ENCODE peak calls at places on chromosomes 4 and X, in six cellular contexts. M is aorta, Q is endodermal cell, C is SJSA1, S is fibroblast of lung, K is ovary. A is an unnamed sample.
A peak's percentile ranks its signal among the peaks of the same experiment; 100 is the strongest.

GRCh38 chr4:47483722-47484121 is 1.4 kb upstream of the ATP10D start:
- DNase-seq in M (no peak), Q (no peak), C (no peak), S (no peak), K (no peak), A (no peak)

GRCh38 chr4:16752150-16752549 is 146.3 kb downstream of the LDB2 start:
- DNase-seq in M (no peak), Q (no peak), C (no peak), S (peak; percentile 45), K (no peak), A (no peak)

GRCh38 chr4:76306882-76307669 is 543 bp downstream of the STBD1 start:
- DNase-seq in M (peak; percentile 72), Q (peak; percentile 90), C (peak; percentile 59), S (peak; percentile 50), K (peak; percentile 68), A (peak; percentile 71)

GRCh38 chr4:78459327-78459726 is 92.2 kb upstream of the ANXA3 start:
- DNase-seq in M (no peak), Q (no peak), C (no peak), S (no peak), K (no peak), A (no peak)

GRCh38 chrX:41332408-41332987 is 1.5 kb upstream of the DDX3X start:
- DNase-seq in M (no peak), Q (no peak), C (no peak), S (peak; percentile 37), K (no peak), A (no peak)

GRCh38 chr4:183321516-183321915 is 710 bp downstream of the CLDN24 start:
- DNase-seq in M (no peak), Q (no peak), C (no peak), S (no peak), K (no peak), A (no peak)

GRCh38 chrX:72083291-72083690 is 48.4 kb downstream of the RTL5 start:
- DNase-seq in M (no peak), Q (no peak), C (no peak), S (no peak), K (no peak), A (no peak)

GRCh38 chr4:98514930-98515809 is 143.2 kb downstream of the TSPAN5 start:
- DNase-seq in M (no peak), Q (peak; percentile 63), C (no peak), S (no peak), K (no peak), A (no peak)

GRCh38 chrX:48786341-48786800 is at the start of gene GATA1:
- DNase-seq in M (no peak), Q (no peak), C (no peak), S (no peak), K (no peak), A (no peak)

GRCh38 chrX:48782795-48783194 is 3.6 kb upstream of the GATA1 start:
- DNase-seq in M (no peak), Q (no peak), C (no peak), S (no peak), K (no peak), A (no peak)

GRCh38 chrX:48785525-48786214 is 720 bp upstream of the GATA1 start:
- DNase-seq in M (no peak), Q (no peak), C (no peak), S (no peak), K (no peak), A (no peak)

GRCh38 chrX:48786825-48787538 is 592 bp downstream of the GATA1 start:
- DNase-seq in M (no peak), Q (no peak), C (no peak), S (no peak), K (no peak), A (no peak)

GRCh38 chrX:48785156-48785524 is 1.2 kb upstream of the GATA1 start:
- DNase-seq in M (no peak), Q (no peak), C (no peak), S (no peak), K (no peak), A (no peak)
- H3K4me3 ChIP-seq in M (no peak overlapping the region), Q (no peak overlapping the region), C (no peak overlapping the region), S (no peak overlapping the region), K (no peak overlapping the region), A (no peak overlapping the region)

GRCh38 chrX:65731684-65732289 is 64.3 kb downstream of the MSN start:
- DNase-seq in M (no peak), Q (no peak), C (no peak), S (no peak), K (no peak), A (no peak)

GRCh38 chrX:65723706-65724105 is 56.3 kb downstream of the MSN start:
- DNase-seq in M (no peak), Q (no peak), C (no peak), S (no peak), K (no peak), A (no peak)

DNA sequence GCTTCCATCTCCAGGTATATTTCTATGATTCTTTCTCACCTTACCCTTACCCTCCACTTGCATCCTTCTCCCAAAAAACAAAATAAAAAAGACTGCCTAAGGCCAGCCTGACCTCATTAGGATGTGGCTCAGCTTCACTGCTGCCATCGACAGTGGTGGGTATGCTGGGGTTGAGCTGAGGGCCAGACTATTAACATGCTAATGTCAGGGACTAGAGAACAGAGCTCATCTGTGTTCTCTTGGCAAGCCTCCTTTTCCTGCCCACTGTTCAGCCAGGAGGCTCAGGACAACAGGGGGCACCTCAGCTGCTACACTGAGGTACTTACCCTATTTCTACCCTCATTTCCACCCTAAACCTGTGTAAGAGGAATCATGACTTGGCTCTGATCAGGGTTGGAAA is 59.3 kb downstream of the MSN start:
- DNase-seq in M (no peak), Q (peak; percentile 47), C (no peak), S (no peak), K (no peak), A (no peak)
- H3K9me3 ChIP-seq in M (no peaks in the 10 kb centered on the region), Q (no peaks in the 10 kb centered on the region), C (no peaks in the 10 kb centered on the region), S (no peaks in the 10 kb centered on the region), K (no peaks in the 10 kb centered on the region), A (no peaks in the 10 kb centered on the region)

GRCh38 chr4:147815741-147816140 is 83.9 kb downstream of the ARHGAP10 start:
- DNase-seq in M (no peak), Q (no peak), C (no peak), S (no peak), K (no peak), A (no peak)
- H3K27ac ChIP-seq in M (peak overlapping the region; percentile 94), Q (no peak overlapping the region), C (no peak overlapping the region), S (no peak overlapping the region), K (peak overlapping the region; percentile 41), A (peak overlapping the region; percentile 43)

GRCh38 chrX:77953300-77953699 is 16.1 kb downstream of the PGAM4 start:
- DNase-seq in M (no peak), Q (no peak), C (no peak), S (no peak), K (no peak), A (no peak)
- H3K4me3 ChIP-seq in M (no peak overlapping the region), Q (no peak overlapping the region), C (no peak overlapping the region), S (no peak overlapping the region), K (no peak overlapping the region), A (no peak overlapping the region)

GRCh38 chr4:1403591-1404572 is 2.4 kb downstream of the NKX1-1 start:
- DNase-seq in M (peak; percentile 29), Q (peak; percentile 65), C (peak; percentile 28), S (no peak), K (no peak), A (peak; percentile 34)

GRCh38 chr4:1405636-1406415 is 416 bp downstream of the NKX1-1 start:
- DNase-seq in M (no peak), Q (peak; percentile 54), C (no peak), S (no peak), K (no peak), A (no peak)

GRCh38 chr4:1405249-1405635 is 1.0 kb downstream of the NKX1-1 start:
- DNase-seq in M (no peak), Q (no peak), C (no peak), S (no peak), K (no peak), A (no peak)

GRCh38 chr4:1403177-1403583 is 3.1 kb downstream of the NKX1-1 start:
- DNase-seq in M (peak; percentile 34), Q (peak; percentile 70), C (peak; percentile 22), S (no peak), K (no peak), A (no peak)

DNA sequence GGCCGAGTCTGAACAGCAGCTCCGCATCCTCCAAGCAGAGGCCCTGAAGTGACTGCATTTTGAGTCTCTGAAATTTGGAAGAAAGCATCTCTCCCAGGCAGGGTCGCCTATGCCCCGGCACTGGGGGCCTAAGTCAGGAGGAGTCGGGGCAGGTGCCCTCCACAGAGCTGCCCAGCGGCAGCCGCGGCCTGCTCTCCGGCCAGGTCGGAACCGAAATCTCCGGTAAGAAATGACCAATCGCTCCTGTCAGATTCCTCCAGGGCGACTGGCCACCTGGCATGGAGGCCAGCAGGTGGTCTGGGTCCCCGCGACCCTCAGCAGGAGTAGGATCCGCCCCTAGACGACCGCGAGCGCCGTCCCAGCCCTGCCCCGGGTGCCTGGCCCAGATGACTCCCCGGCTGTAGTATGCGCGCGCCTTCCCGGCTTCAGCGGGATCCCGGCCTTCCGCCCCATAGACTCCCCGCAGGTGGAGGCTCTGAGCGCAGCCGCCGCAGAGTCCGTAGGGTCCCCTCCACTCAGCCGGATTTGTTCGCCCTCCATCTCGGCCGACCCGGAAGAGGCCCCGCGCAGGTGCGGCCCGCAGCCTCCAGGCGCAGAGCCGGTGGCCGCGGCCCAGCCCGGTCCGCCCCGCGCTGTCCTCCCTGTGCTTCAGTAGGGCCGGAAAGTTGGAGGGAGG is 1.5 kb downstream of the NKX1-1 start:
- DNase-seq in M (no peak), Q (peak; percentile 53), C (no peak), S (no peak), K (no peak), A (peak; percentile 38)
- H3K9me3 ChIP-seq in M (no peaks in the 10 kb centered on the region), Q (no peaks in the 10 kb centered on the region), C (peaks cover 2% of the 10 kb centered on the region), S (no peaks in the 10 kb centered on the region), K (no peaks in the 10 kb centered on the region), A (no peaks in the 10 kb centered on the region)

DNA sequence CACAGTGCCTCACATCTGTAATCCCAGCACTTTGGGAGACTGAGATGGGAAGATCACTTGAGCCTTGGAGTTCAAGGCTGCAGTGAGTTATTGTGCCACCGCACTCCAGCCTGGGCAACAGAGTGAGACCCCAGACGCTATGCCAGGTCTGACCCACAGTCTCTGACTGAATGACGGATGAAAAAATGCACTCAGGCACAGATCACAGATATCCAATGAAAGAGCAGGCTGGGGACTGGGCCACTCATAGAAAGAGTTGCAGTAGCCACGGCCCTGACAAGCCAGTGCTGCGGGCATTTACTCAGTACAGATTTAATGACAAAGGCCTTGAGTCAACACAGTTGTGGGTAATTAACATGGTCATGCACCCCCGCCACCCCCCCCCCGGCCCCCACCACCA is 22.7 kb downstream of the NUDT6 start:
- DNase-seq in M (no peak), Q (peak; percentile 61), C (no peak), S (no peak), K (no peak), A (no peak)
- H3K27ac ChIP-seq in M (peak overlapping the region; percentile 49), Q (no peak overlapping the region), C (peak overlapping the region; percentile 61), S (no peak overlapping the region), K (no peak overlapping the region), A (no peak overlapping the region)

GRCh38 chrX:11111947-11112346 is 815 bp downstream of the HCCS start:
- DNase-seq in M (no peak), Q (no peak), C (no peak), S (no peak), K (no peak), A (no peak)
- H3K4me3 ChIP-seq in M (no peak overlapping the region), Q (peak overlapping the region; percentile 85), C (peak overlapping the region; percentile 82), S (peak overlapping the region; percentile 79), K (peak overlapping the region; percentile 64), A (peak overlapping the region; percentile 84)

A was measured in psoas muscle.